ENCODE peak calls at places on chromosome 19, in four cellular contexts. One of them, this sample, is unnamed. For H3K27me3 and H3K4me1, the result is how much of the 10 kb centered on the place peaks cover.

GRCh38 chr19:29293736-29294342 is 80.9 kb upstream of the UQCRFS1 start:
- DNase-seq in NT2/D1: no peak
- DNase-seq in GM23248: peak
- DNase-seq in PC-3: no peak
- DNase-seq in this sample: no peak

GRCh38 chr19:52391135-52391534 is 6.5 kb upstream of the ZNF528 start:
- DNase-seq in GM23248: no peak
- DNase-seq in PC-3: no peak
- DNase-seq in NT2/D1: no peak
- DNase-seq in this sample: no peak

GRCh38 chr19:23116802-23117571 is at the start of gene ZNF730:
- DNase-seq in GM23248: peak
- DNase-seq in PC-3: peak
- DNase-seq in NT2/D1: peak
- DNase-seq in this sample: peak

GRCh38 chr19:31670931-31671330 is 321.7 kb upstream of the TSHZ3 start:
- DNase-seq in NT2/D1: no peak
- DNase-seq in PC-3: no peak
- DNase-seq in GM23248: no peak
- DNase-seq in this sample: no peak

GRCh38 chr19:12159773-12160414 is 3.0 kb upstream of the ZNF136 start:
- DNase-seq in NT2/D1: no peak
- DNase-seq in GM23248: no peak
- DNase-seq in PC-3: no peak
- DNase-seq in this sample: no peak

GRCh38 chr19:13615890-13616289 is 109.6 kb upstream of the CACNA1A start:
- DNase-seq in NT2/D1: no peak
- DNase-seq in GM23248: no peak
- DNase-seq in PC-3: no peak
- DNase-seq in this sample: no peak

GRCh38 chr19:16301999-16302694 is 22.5 kb upstream of the KLF2 start:
- DNase-seq in PC-3: peak
- DNase-seq in GM23248: peak
- DNase-seq in NT2/D1: no peak
- DNase-seq in this sample: no peak

GRCh38 chr19:45234089-45234869 is 10.9 kb downstream of the EXOC3L2 start:
- DNase-seq in NT2/D1: no peak
- DNase-seq in GM23248: peak
- DNase-seq in PC-3: no peak
- DNase-seq in this sample: no peak

GRCh38 chr19:38766276-38767047 is 6.9 kb downstream of the LGALS7 start:
- DNase-seq in PC-3: no peak
- DNase-seq in GM23248: no peak
- DNase-seq in NT2/D1: no peak
- DNase-seq in this sample: no peak

GRCh38 chr19:53019684-53020083 is 6.0 kb downstream of the ERVV-1 start:
- DNase-seq in NT2/D1: no peak
- DNase-seq in PC-3: no peak
- DNase-seq in GM23248: no peak
- DNase-seq in this sample: no peak

GRCh38 chr19:7506385-7507328 is 9.2 kb upstream of the ZNF358 start:
- DNase-seq in NT2/D1: peak
- DNase-seq in GM23248: peak
- DNase-seq in PC-3: peak
- DNase-seq in this sample: peak

GRCh38 chr19:47445937-47446402 is 25.7 kb downstream of the SLC8A2 start:
- DNase-seq in NT2/D1: no peak
- DNase-seq in GM23248: peak
- DNase-seq in PC-3: peak
- DNase-seq in this sample: peak

GRCh38 chr19:12778020-12778904 is 2.9 kb upstream of the HOOK2 start:
- DNase-seq in PC-3: peak
- DNase-seq in GM23248: peak
- DNase-seq in NT2/D1: no peak
- DNase-seq in this sample: peak

GRCh38 chr19:3881272-3882040 is 971 bp downstream of the ATCAY start:
- DNase-seq in NT2/D1: no peak
- DNase-seq in PC-3: no peak
- DNase-seq in GM23248: no peak
- DNase-seq in this sample: no peak

GRCh38 chr19:45150731-45151725 is 9.8 kb downstream of the NKPD1 start:
- DNase-seq in GM23248: no peak
- DNase-seq in NT2/D1: no peak
- DNase-seq in PC-3: peak
- DNase-seq in this sample: no peak

GRCh38 chr19:55082023-55082851 is 6.6 kb downstream of the EPS8L1 start:
- DNase-seq in NT2/D1: no peak
- DNase-seq in PC-3: peak
- DNase-seq in GM23248: peak
- DNase-seq in this sample: peak

GRCh38 chr19:791605-792360 is 5.5 kb upstream of the PTBP1 start:
- DNase-seq in NT2/D1: no peak
- DNase-seq in GM23248: no peak
- DNase-seq in PC-3: no peak
- DNase-seq in this sample: no peak

GRCh38 chr19:10334340-10335148 is 1.2 kb upstream of the RAVER1 start:
- DNase-seq in PC-3: peak
- DNase-seq in NT2/D1: peak
- DNase-seq in GM23248: peak
- DNase-seq in this sample: peak

GRCh38 chr19:18660051-18660910 is 23.2 kb upstream of the CRTC1 start:
- DNase-seq in PC-3: no peak
- DNase-seq in GM23248: peak
- DNase-seq in NT2/D1: no peak
- DNase-seq in this sample: no peak

GRCh38 chr19:12868540-12869112 is 12.6 kb downstream of the DNASE2 start:
- DNase-seq in GM23248: peak
- DNase-seq in NT2/D1: no peak
- DNase-seq in PC-3: peak
- DNase-seq in this sample: no peak

GRCh38 chr19:8242212-8242821 is 33.1 kb downstream of the CERS4 start:
- DNase-seq in PC-3: no peak
- DNase-seq in GM23248: no peak
- DNase-seq in NT2/D1: no peak
- DNase-seq in this sample: no peak

GRCh38 chr19:50311723-50312635 is 17.2 kb downstream of the KCNC3 start:
- DNase-seq in NT2/D1: no peak
- DNase-seq in GM23248: peak
- DNase-seq in PC-3: peak
- DNase-seq in this sample: no peak

GRCh38 chr19:46925548-46925950 is 64.8 kb downstream of the ARHGAP35 start:
- DNase-seq in NT2/D1: no peak
- DNase-seq in PC-3: peak
- DNase-seq in GM23248: peak
- DNase-seq in this sample: no peak

GRCh38 chr19:40799558-40800338 is 757 bp downstream of the EGLN2 start:
- DNase-seq in GM23248: peak
- DNase-seq in NT2/D1: no peak
- DNase-seq in PC-3: no peak
- DNase-seq in this sample: peak

GRCh38 chr19:14519860-14520407 is 1.7 kb upstream of the DNAJB1 start:
- DNase-seq in NT2/D1: no peak
- DNase-seq in GM23248: peak
- DNase-seq in PC-3: peak
- DNase-seq in this sample: no peak

GRCh38 chr19:4844348-4845179 is 13.1 kb upstream of the TICAM1 start:
- DNase-seq in NT2/D1: no peak
- DNase-seq in GM23248: peak
- DNase-seq in PC-3: no peak
- DNase-seq in this sample: no peak

GRCh38 chr19:11418166-11418517 is 972 bp downstream of the RGL3 start:
- DNase-seq in GM23248: no peak
- DNase-seq in PC-3: no peak
- DNase-seq in NT2/D1: no peak
- DNase-seq in this sample: no peak

GRCh38 chr19:4338441-4339350 is at the start of gene STAP2:
- DNase-seq in PC-3: peak
- DNase-seq in GM23248: no peak
- DNase-seq in NT2/D1: no peak
- DNase-seq in this sample: no peak

GRCh38 chr19:10603873-10604459 is 16.9 kb upstream of the AP1M2 start:
- DNase-seq in NT2/D1: no peak
- DNase-seq in PC-3: no peak
- DNase-seq in GM23248: no peak
- DNase-seq in this sample: no peak

GRCh38 chr19:16248380-16249023 is 50.8 kb downstream of the AP1M1 start:
- DNase-seq in PC-3: no peak
- DNase-seq in NT2/D1: no peak
- DNase-seq in GM23248: no peak
- DNase-seq in this sample: no peak

GRCh38 chr19:10450853-10451609 is 30.7 kb downstream of the PDE4A start:
- DNase-seq in NT2/D1: peak
- DNase-seq in GM23248: no peak
- DNase-seq in PC-3: peak
- DNase-seq in this sample: no peak

GRCh38 chr19:44540736-44541135 is 11.3 kb upstream of the CEACAM20 start:
- DNase-seq in GM23248: no peak
- DNase-seq in PC-3: no peak
- DNase-seq in NT2/D1: no peak
- DNase-seq in this sample: no peak

GRCh38 chr19:51018745-51019543 is 565 bp downstream of the KLK10 start:
- DNase-seq in GM23248: no peak
- DNase-seq in PC-3: no peak
- DNase-seq in NT2/D1: no peak
- DNase-seq in this sample: no peak

GRCh38 chr19:27618006-27618405 is 1594.9 kb downstream of the UQCRFS1 start:
- DNase-seq in PC-3: no peak
- DNase-seq in GM23248: no peak
- DNase-seq in NT2/D1: no peak
- DNase-seq in this sample: no peak
- H3K27me3 ChIP-seq in PC-3: under half
- H3K27me3 ChIP-seq in GM23248: under half
- H3K27me3 ChIP-seq in NT2/D1: under half
- H3K27me3 ChIP-seq in this sample: under half

DNA sequence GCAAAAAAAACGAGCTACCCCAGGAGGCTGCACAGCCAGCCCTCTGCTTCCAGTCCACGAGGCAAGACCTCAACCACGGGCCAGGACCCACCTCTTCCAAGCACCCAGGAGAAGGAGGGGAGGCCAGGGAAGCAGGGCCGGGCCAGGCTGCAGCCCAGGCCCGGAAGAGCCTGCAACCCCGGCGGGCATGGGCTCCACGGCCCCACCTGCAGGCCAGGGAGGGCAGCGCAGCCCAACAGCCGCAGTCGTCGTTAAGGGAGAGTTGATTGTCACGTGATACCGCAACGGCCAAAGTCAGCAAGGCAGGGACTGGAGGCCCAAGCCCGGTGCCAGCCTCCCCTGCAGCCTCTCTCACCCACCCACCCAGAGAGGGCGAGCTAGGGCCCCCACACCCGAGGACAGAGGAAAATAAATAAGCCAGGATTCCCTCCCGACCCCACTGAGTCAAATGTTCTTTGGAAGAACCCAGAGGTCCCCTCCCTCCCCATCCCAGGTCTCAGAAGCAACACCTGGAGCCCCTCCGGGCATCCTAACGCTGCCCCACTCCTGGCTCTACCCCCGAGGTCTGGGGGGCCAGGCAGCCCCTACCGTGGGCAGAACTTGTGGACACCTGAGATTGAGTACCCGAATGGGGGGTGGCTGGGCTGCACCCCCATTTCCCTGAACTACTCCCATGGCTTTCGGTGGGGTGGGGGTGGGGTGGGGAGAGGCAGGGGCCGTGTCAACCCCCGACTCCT is 5.2 kb upstream of the REXO1 start:
- DNase-seq in GM23248: peak
- DNase-seq in NT2/D1: no peak
- DNase-seq in PC-3: peak
- DNase-seq in this sample: peak
- H3K4me1 ChIP-seq in GM23248: under half
- H3K4me1 ChIP-seq in NT2/D1: under half
- H3K4me1 ChIP-seq in PC-3: under half
- H3K4me1 ChIP-seq in this sample: under half

GRCh38 chr19:57818378-57818777 is 3.7 kb upstream of the ZNF552 start:
- DNase-seq in NT2/D1: no peak
- DNase-seq in PC-3: no peak
- DNase-seq in GM23248: no peak
- DNase-seq in this sample: no peak
- H3K9ac ChIP-seq in NT2/D1: no peak
- H3K9ac ChIP-seq in PC-3: no peak
- H3K9ac ChIP-seq in GM23248: no peak
- H3K9ac ChIP-seq in this sample: no peak

DNA sequence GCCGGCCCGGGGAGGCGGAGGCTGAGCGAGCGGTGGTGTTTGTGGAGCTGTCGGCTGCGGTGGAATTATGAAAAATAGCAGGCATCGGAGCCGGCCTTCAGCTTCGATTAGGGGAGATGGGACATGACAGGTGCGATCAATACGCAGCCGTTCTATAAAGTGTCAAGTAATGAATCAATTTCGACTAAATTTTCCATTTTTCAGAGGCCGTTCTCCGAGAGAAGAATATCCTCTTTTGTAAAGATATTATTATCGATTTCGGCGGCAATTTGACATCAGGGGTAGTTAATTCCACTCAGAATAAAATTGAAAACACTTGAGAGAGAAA is 4.8 kb upstream of the ERFL start:
- DNase-seq in GM23248: peak
- DNase-seq in PC-3: no peak
- DNase-seq in NT2/D1: no peak
- DNase-seq in this sample: no peak
- H3K27me3 ChIP-seq in GM23248: half or more
- H3K27me3 ChIP-seq in PC-3: under half
- H3K27me3 ChIP-seq in NT2/D1: half or more
- H3K27me3 ChIP-seq in this sample: under half

GRCh38 chr19:5957132-5957531 is 20.8 kb downstream of the RANBP3 start:
- DNase-seq in GM23248: peak
- DNase-seq in PC-3: no peak
- DNase-seq in NT2/D1: no peak
- DNase-seq in this sample: no peak
- H3K4me1 ChIP-seq in GM23248: under half
- H3K4me1 ChIP-seq in PC-3: under half
- H3K4me1 ChIP-seq in NT2/D1: under half
- H3K4me1 ChIP-seq in this sample: under half